ENCODE peak calls at places on chromosomes 6 and 20, in five cellular contexts. One of them, this sample, is unnamed.

GRCh38 chr6:112027942-112028674 is 25.8 kb upstream of the CCN6 start:
- DNase-seq in iPS DF 6.9: no peak
- DNase-seq in activated T-cell treated with anti-CD3 and anti-CD28 coated beads, Interleukin-2, amount 50 U/mL, for 72 hours: peak; percentile 48
- DNase-seq in GM13977: no peak
- DNase-seq in stimulated activated CD4-positive, alpha-beta T cell treated with anti-CD3 and anti-CD28 coated beads, Interleukin-2, amount 100 ng/mL, for 48 hours: no peak
- DNase-seq in this sample: no peak

GRCh38 chr6:55819811-55820210 is 55.6 kb downstream of the BMP5 start:
- DNase-seq in stimulated activated CD4-positive, alpha-beta T cell treated with anti-CD3 and anti-CD28 coated beads, Interleukin-2, amount 100 ng/mL, for 48 hours: no peak
- DNase-seq in activated T-cell treated with anti-CD3 and anti-CD28 coated beads, Interleukin-2, amount 50 U/mL, for 72 hours: no peak
- DNase-seq in iPS DF 6.9: no peak
- DNase-seq in GM13977: no peak
- DNase-seq in this sample: no peak

GRCh38 chr6:38105066-38105465 is 285.5 kb downstream of the ZFAND3 start:
- DNase-seq in iPS DF 6.9: no peak
- DNase-seq in GM13977: no peak
- DNase-seq in activated T-cell treated with anti-CD3 and anti-CD28 coated beads, Interleukin-2, amount 50 U/mL, for 72 hours: no peak
- DNase-seq in stimulated activated CD4-positive, alpha-beta T cell treated with anti-CD3 and anti-CD28 coated beads, Interleukin-2, amount 100 ng/mL, for 48 hours: no peak
- DNase-seq in this sample: no peak

GRCh38 chr20:38426006-38426405 is 9.1 kb downstream of the SNHG17 start:
- DNase-seq in stimulated activated CD4-positive, alpha-beta T cell treated with anti-CD3 and anti-CD28 coated beads, Interleukin-2, amount 100 ng/mL, for 48 hours: no peak
- DNase-seq in GM13977: no peak
- DNase-seq in iPS DF 6.9: no peak
- DNase-seq in activated T-cell treated with anti-CD3 and anti-CD28 coated beads, Interleukin-2, amount 50 U/mL, for 72 hours: peak; percentile 29
- DNase-seq in this sample: no peak

GRCh38 chr20:58645277-58645968 is 5.7 kb upstream of the STX16 start:
- DNase-seq in stimulated activated CD4-positive, alpha-beta T cell treated with anti-CD3 and anti-CD28 coated beads, Interleukin-2, amount 100 ng/mL, for 48 hours: no peak
- DNase-seq in iPS DF 6.9: no peak
- DNase-seq in GM13977: no peak
- DNase-seq in activated T-cell treated with anti-CD3 and anti-CD28 coated beads, Interleukin-2, amount 50 U/mL, for 72 hours: no peak
- DNase-seq in this sample: no peak

GRCh38 chr6:148211777-148212324 is 130.8 kb upstream of the SASH1 start:
- DNase-seq in activated T-cell treated with anti-CD3 and anti-CD28 coated beads, Interleukin-2, amount 50 U/mL, for 72 hours: no peak
- DNase-seq in iPS DF 6.9: no peak
- DNase-seq in GM13977: no peak
- DNase-seq in stimulated activated CD4-positive, alpha-beta T cell treated with anti-CD3 and anti-CD28 coated beads, Interleukin-2, amount 100 ng/mL, for 48 hours: no peak
- DNase-seq in this sample: no peak

GRCh38 chr20:1094706-1095220 is 23.6 kb upstream of the PSMF1 start:
- DNase-seq in iPS DF 6.9: no peak
- DNase-seq in stimulated activated CD4-positive, alpha-beta T cell treated with anti-CD3 and anti-CD28 coated beads, Interleukin-2, amount 100 ng/mL, for 48 hours: no peak
- DNase-seq in GM13977: no peak
- DNase-seq in activated T-cell treated with anti-CD3 and anti-CD28 coated beads, Interleukin-2, amount 50 U/mL, for 72 hours: no peak
- DNase-seq in this sample: no peak

GRCh38 chr20:48470141-48470540 is 357.7 kb downstream of the PREX1 start:
- DNase-seq in iPS DF 6.9: no peak
- DNase-seq in activated T-cell treated with anti-CD3 and anti-CD28 coated beads, Interleukin-2, amount 50 U/mL, for 72 hours: no peak
- DNase-seq in stimulated activated CD4-positive, alpha-beta T cell treated with anti-CD3 and anti-CD28 coated beads, Interleukin-2, amount 100 ng/mL, for 48 hours: no peak
- DNase-seq in GM13977: no peak
- DNase-seq in this sample: no peak

GRCh38 chr6:148193063-148193680 is 149.5 kb upstream of the SASH1 start:
- DNase-seq in GM13977: no peak
- DNase-seq in iPS DF 6.9: no peak
- DNase-seq in stimulated activated CD4-positive, alpha-beta T cell treated with anti-CD3 and anti-CD28 coated beads, Interleukin-2, amount 100 ng/mL, for 48 hours: no peak
- DNase-seq in activated T-cell treated with anti-CD3 and anti-CD28 coated beads, Interleukin-2, amount 50 U/mL, for 72 hours: no peak
- DNase-seq in this sample: no peak

GRCh38 chr20:21615617-21616080 is 89.8 kb upstream of the PAX1 start:
- DNase-seq in stimulated activated CD4-positive, alpha-beta T cell treated with anti-CD3 and anti-CD28 coated beads, Interleukin-2, amount 100 ng/mL, for 48 hours: peak; percentile 53
- DNase-seq in GM13977: peak; percentile 59
- DNase-seq in activated T-cell treated with anti-CD3 and anti-CD28 coated beads, Interleukin-2, amount 50 U/mL, for 72 hours: peak; percentile 46
- DNase-seq in iPS DF 6.9: peak; percentile 63
- DNase-seq in this sample: peak; percentile 72

GRCh38 chr6:13927203-13927602 is 2.5 kb downstream of the RNF182 start:
- DNase-seq in activated T-cell treated with anti-CD3 and anti-CD28 coated beads, Interleukin-2, amount 50 U/mL, for 72 hours: no peak
- DNase-seq in GM13977: no peak
- DNase-seq in iPS DF 6.9: no peak
- DNase-seq in stimulated activated CD4-positive, alpha-beta T cell treated with anti-CD3 and anti-CD28 coated beads, Interleukin-2, amount 100 ng/mL, for 48 hours: no peak
- DNase-seq in this sample: peak; percentile 10

GRCh38 chr6:73586416-73586974 is 65.7 kb upstream of the EEF1A1 start:
- DNase-seq in iPS DF 6.9: no peak
- DNase-seq in GM13977: no peak
- DNase-seq in stimulated activated CD4-positive, alpha-beta T cell treated with anti-CD3 and anti-CD28 coated beads, Interleukin-2, amount 100 ng/mL, for 48 hours: no peak
- DNase-seq in activated T-cell treated with anti-CD3 and anti-CD28 coated beads, Interleukin-2, amount 50 U/mL, for 72 hours: no peak
- DNase-seq in this sample: no peak

GRCh38 chr6:14984454-14984853 is 261.4 kb upstream of the JARID2 start:
- DNase-seq in activated T-cell treated with anti-CD3 and anti-CD28 coated beads, Interleukin-2, amount 50 U/mL, for 72 hours: no peak
- DNase-seq in iPS DF 6.9: no peak
- DNase-seq in GM13977: no peak
- DNase-seq in stimulated activated CD4-positive, alpha-beta T cell treated with anti-CD3 and anti-CD28 coated beads, Interleukin-2, amount 100 ng/mL, for 48 hours: no peak
- DNase-seq in this sample: no peak

GRCh38 chr20:62638055-62638570 is 4.2 kb upstream of the SLCO4A1 start:
- DNase-seq in stimulated activated CD4-positive, alpha-beta T cell treated with anti-CD3 and anti-CD28 coated beads, Interleukin-2, amount 100 ng/mL, for 48 hours: no peak
- DNase-seq in GM13977: no peak
- DNase-seq in iPS DF 6.9: no peak
- DNase-seq in activated T-cell treated with anti-CD3 and anti-CD28 coated beads, Interleukin-2, amount 50 U/mL, for 72 hours: no peak
- DNase-seq in this sample: no peak

GRCh38 chr6:100801036-100801435 is 80.1 kb downstream of the ASCC3 start:
- DNase-seq in iPS DF 6.9: no peak
- DNase-seq in activated T-cell treated with anti-CD3 and anti-CD28 coated beads, Interleukin-2, amount 50 U/mL, for 72 hours: no peak
- DNase-seq in GM13977: no peak
- DNase-seq in stimulated activated CD4-positive, alpha-beta T cell treated with anti-CD3 and anti-CD28 coated beads, Interleukin-2, amount 100 ng/mL, for 48 hours: no peak
- DNase-seq in this sample: no peak

GRCh38 chr20:49989234-49990065 is 6.7 kb downstream of the SNAI1 start:
- DNase-seq in GM13977: no peak
- DNase-seq in stimulated activated CD4-positive, alpha-beta T cell treated with anti-CD3 and anti-CD28 coated beads, Interleukin-2, amount 100 ng/mL, for 48 hours: no peak
- DNase-seq in iPS DF 6.9: no peak
- DNase-seq in activated T-cell treated with anti-CD3 and anti-CD28 coated beads, Interleukin-2, amount 50 U/mL, for 72 hours: no peak
- DNase-seq in this sample: no peak

GRCh38 chr6:129555206-129555832 is 154.7 kb downstream of the ARHGAP18 start:
- DNase-seq in GM13977: no peak
- DNase-seq in activated T-cell treated with anti-CD3 and anti-CD28 coated beads, Interleukin-2, amount 50 U/mL, for 72 hours: no peak
- DNase-seq in stimulated activated CD4-positive, alpha-beta T cell treated with anti-CD3 and anti-CD28 coated beads, Interleukin-2, amount 100 ng/mL, for 48 hours: no peak
- DNase-seq in iPS DF 6.9: no peak
- DNase-seq in this sample: no peak

This sample was measured in NCI-H1930.